ENCODE peak calls at places on chromosome 11, in ten cellular contexts. C is HFF-Myc; H is neural crest cell; N is activated CD4-positive, alpha-beta memory T cell treated with anti-CD3 and anti-CD28 coated beads, Interleukin-2, amount 10 ng/mL, durations not matched to agents 7 days and 5 days; B is foreskin keratinocyte; S is heart right ventricle; I is stimulated activated CD4-positive, alpha-beta T cell treated with anti-CD3 and anti-CD28 coated beads, Interleukin-2, amount 100 ng/mL, for 24 hours; U is memory B cell; A is amniotic stem cell; M is skeletal muscle cell. W is an unnamed sample.
A peak's percentile ranks its signal among the peaks of the same experiment; 100 is the strongest.

GRCh38 chr11:93089474-93090102 is 108.2 kb downstream of the SLC36A4 start:
- DNase-seq in C (peak; percentile 10), H (no peak), N (no peak), B (peak; percentile 15), S (no peak), I (no peak), U (no peak), A (peak; percentile 10), M (peak; percentile 19), W (no peak)

GRCh38 chr11:121889168-121889567 is 226.8 kb downstream of the BLID start:
- DNase-seq in C (no peak), H (no peak), N (no peak), B (no peak), S (no peak), I (no peak), U (no peak), A (no peak), M (no peak), W (no peak)

GRCh38 chr11:2142300-2142759 is 3.1 kb upstream of the IGF2 start:
- DNase-seq in C (no peak), H (no peak), N (no peak), B (no peak), S (no peak), I (no peak), U (no peak), A (no peak), M (no peak), W (no peak)

GRCh38 chr11:131385763-131386394 is 15.5 kb downstream of the NTM start:
- DNase-seq in C (no peak), H (no peak), N (no peak), B (no peak), S (no peak), I (no peak), U (no peak), A (no peak), M (no peak), W (no peak)

GRCh38 chr11:47050284-47050683 is 113.7 kb downstream of the CSTPP1 start:
- DNase-seq in C (no peak), H (no peak), N (no peak), B (no peak), S (no peak), I (no peak), U (no peak), A (no peak), M (no peak), W (no peak)

GRCh38 chr11:94734563-94735275 is 33.4 kb upstream of the AMOTL1 start:
- DNase-seq in C (no peak), H (no peak), N (no peak), B (no peak), S (no peak), I (no peak), U (no peak), A (no peak), M (no peak), W (no peak)

GRCh38 chr11:74288161-74288560 is 23.3 kb downstream of the P4HA3 start:
- DNase-seq in C (peak; percentile 59), H (no peak), N (no peak), B (peak; percentile 52), S (no peak), I (no peak), U (no peak), A (peak; percentile 58), M (peak; percentile 98), W (peak; percentile 87)

GRCh38 chr11:94751806-94752205 is 16.4 kb upstream of the AMOTL1 start:
- DNase-seq in C (no peak), H (no peak), N (no peak), B (no peak), S (no peak), I (no peak), U (no peak), A (no peak), M (no peak), W (no peak)

GRCh38 chr11:10295056-10295901 is 1.3 kb upstream of the SBF2 start:
- DNase-seq in C (no peak), H (no peak), N (no peak), B (no peak), S (no peak), I (no peak), U (no peak), A (no peak), M (no peak), W (no peak)

GRCh38 chr11:100831929-100832480 is 144.9 kb downstream of the ARHGAP42 start:
- DNase-seq in C (no peak), H (no peak), N (no peak), B (no peak), S (no peak), I (no peak), U (no peak), A (no peak), M (no peak), W (no peak)

GRCh38 chr11:48168815-48169214 is 47.8 kb upstream of the OR4B1 start:
- DNase-seq in C (no peak), H (no peak), N (no peak), B (no peak), S (no peak), I (no peak), U (no peak), A (no peak), M (no peak), W (no peak)

GRCh38 chr11:76672431-76673163 is 2.0 kb upstream of the LRRC32 start:
- DNase-seq in C (no peak), H (no peak), N (peak; percentile 44), B (no peak), S (no peak), I (no peak), U (peak; percentile 80), A (no peak), M (no peak), W (no peak)

GRCh38 chr11:34190192-34191139 is 85.0 kb downstream of the NAT10 start:
- DNase-seq in C (no peak), H (no peak), N (no peak), B (no peak), S (no peak), I (no peak), U (no peak), A (no peak), M (no peak), W (no peak)

GRCh38 chr11:47533690-47534135 is 19.2 kb downstream of the CELF1 start:
- DNase-seq in C (no peak), H (no peak), N (no peak), B (no peak), S (no peak), I (no peak), U (no peak), A (no peak), M (no peak), W (peak; percentile 49)

GRCh38 chr11:96167233-96167632 is 175.8 kb downstream of the MAML2 start:
- DNase-seq in C (no peak), H (no peak), N (no peak), B (no peak), S (no peak), I (no peak), U (no peak), A (no peak), M (no peak), W (no peak)

W was measured in BJ.